ENCODE peak calls at places on chromosomes 11 and 22, in nine cellular contexts. One of them, this sample, is unnamed.
A peak's percentile ranks its signal among the peaks of the same experiment; 100 is the strongest.

GRCh38 chr11:129143335-129143734 is 48.8 kb downstream of the ARHGAP32 start:
- DNase-seq in HCT116: peak; percentile 97
- DNase-seq in GM23338: no peak
- DNase-seq in MM.1S: no peak
- DNase-seq in PC-3: peak; percentile 99
- DNase-seq in hepatocyte: peak; percentile 88
- DNase-seq in Karpas-422: no peak
- DNase-seq in PC-9: peak; percentile 88
- DNase-seq in GM23248: peak; percentile 99
- DNase-seq in this sample: no peak

GRCh38 chr11:17179972-17180371 is 27.8 kb downstream of the PIK3C2A start:
- DNase-seq in HCT116: no peak
- DNase-seq in hepatocyte: no peak
- DNase-seq in GM23248: no peak
- DNase-seq in PC-9: no peak
- DNase-seq in PC-3: peak; percentile 45
- DNase-seq in GM23338: no peak
- DNase-seq in MM.1S: no peak
- DNase-seq in Karpas-422: no peak
- DNase-seq in this sample: no peak

GRCh38 chr11:79174045-79175008 is 266.5 kb downstream of the TENM4 start:
- DNase-seq in PC-3: no peak
- DNase-seq in GM23338: peak; percentile 45
- DNase-seq in GM23248: no peak
- DNase-seq in hepatocyte: no peak
- DNase-seq in Karpas-422: no peak
- DNase-seq in HCT116: no peak
- DNase-seq in MM.1S: no peak
- DNase-seq in PC-9: no peak
- DNase-seq in this sample: no peak

GRCh38 chr22:38320605-38321402 is 3.6 kb upstream of the CSNK1E start:
- DNase-seq in MM.1S: no peak
- DNase-seq in PC-9: no peak
- DNase-seq in GM23248: no peak
- DNase-seq in hepatocyte: peak; percentile 2
- DNase-seq in Karpas-422: no peak
- DNase-seq in GM23338: no peak
- DNase-seq in PC-3: no peak
- DNase-seq in HCT116: no peak
- DNase-seq in this sample: no peak

GRCh38 chr11:113279591-113279990 is 34.8 kb upstream of the TTC12 start:
- DNase-seq in HCT116: no peak
- DNase-seq in GM23248: no peak
- DNase-seq in Karpas-422: no peak
- DNase-seq in hepatocyte: no peak
- DNase-seq in PC-9: no peak
- DNase-seq in GM23338: no peak
- DNase-seq in PC-3: no peak
- DNase-seq in MM.1S: no peak
- DNase-seq in this sample: no peak

GRCh38 chr11:95849087-95849825 is 59.0 kb downstream of the CEP57 start:
- DNase-seq in PC-3: peak; percentile 88
- DNase-seq in GM23248: peak; percentile 84
- DNase-seq in Karpas-422: no peak
- DNase-seq in hepatocyte: peak; percentile 70
- DNase-seq in GM23338: peak; percentile 59
- DNase-seq in MM.1S: peak; percentile 42
- DNase-seq in HCT116: peak; percentile 32
- DNase-seq in PC-9: peak; percentile 43
- DNase-seq in this sample: peak; percentile 24

GRCh38 chr11:27331984-27332383 is 31.0 kb downstream of the CCDC34 start:
- DNase-seq in GM23248: peak; percentile 27
- DNase-seq in MM.1S: no peak
- DNase-seq in PC-3: no peak
- DNase-seq in Karpas-422: no peak
- DNase-seq in GM23338: no peak
- DNase-seq in hepatocyte: no peak
- DNase-seq in PC-9: no peak
- DNase-seq in HCT116: no peak
- DNase-seq in this sample: no peak

GRCh38 chr11:6498121-6498520 is 1.0 kb downstream of the DNHD1 start:
- DNase-seq in HCT116: no peak
- DNase-seq in GM23338: no peak
- DNase-seq in MM.1S: no peak
- DNase-seq in PC-3: no peak
- DNase-seq in PC-9: no peak
- DNase-seq in hepatocyte: no peak
- DNase-seq in GM23248: peak; percentile 94
- DNase-seq in Karpas-422: no peak
- DNase-seq in this sample: no peak

GRCh38 chr11:11243790-11244469 is 109.1 kb downstream of the CSNK2A3 start:
- DNase-seq in PC-3: no peak
- DNase-seq in hepatocyte: peak; percentile 65
- DNase-seq in HCT116: no peak
- DNase-seq in GM23248: peak; percentile 51
- DNase-seq in GM23338: peak; percentile 75
- DNase-seq in Karpas-422: peak; percentile 90
- DNase-seq in MM.1S: no peak
- DNase-seq in PC-9: no peak
- DNase-seq in this sample: peak; percentile 87

GRCh38 chr11:86313793-86314192 is 11.8 kb downstream of the HIKESHI start:
- DNase-seq in PC-3: no peak
- DNase-seq in Karpas-422: no peak
- DNase-seq in hepatocyte: no peak
- DNase-seq in MM.1S: no peak
- DNase-seq in PC-9: no peak
- DNase-seq in HCT116: no peak
- DNase-seq in GM23338: no peak
- DNase-seq in GM23248: no peak
- DNase-seq in this sample: no peak

GRCh38 chr11:90124371-90124770 is 10.1 kb upstream of the NAALAD2 start:
- DNase-seq in PC-9: no peak
- DNase-seq in GM23248: no peak
- DNase-seq in MM.1S: no peak
- DNase-seq in GM23338: no peak
- DNase-seq in hepatocyte: no peak
- DNase-seq in Karpas-422: no peak
- DNase-seq in HCT116: no peak
- DNase-seq in PC-3: no peak
- DNase-seq in this sample: no peak

DNA sequence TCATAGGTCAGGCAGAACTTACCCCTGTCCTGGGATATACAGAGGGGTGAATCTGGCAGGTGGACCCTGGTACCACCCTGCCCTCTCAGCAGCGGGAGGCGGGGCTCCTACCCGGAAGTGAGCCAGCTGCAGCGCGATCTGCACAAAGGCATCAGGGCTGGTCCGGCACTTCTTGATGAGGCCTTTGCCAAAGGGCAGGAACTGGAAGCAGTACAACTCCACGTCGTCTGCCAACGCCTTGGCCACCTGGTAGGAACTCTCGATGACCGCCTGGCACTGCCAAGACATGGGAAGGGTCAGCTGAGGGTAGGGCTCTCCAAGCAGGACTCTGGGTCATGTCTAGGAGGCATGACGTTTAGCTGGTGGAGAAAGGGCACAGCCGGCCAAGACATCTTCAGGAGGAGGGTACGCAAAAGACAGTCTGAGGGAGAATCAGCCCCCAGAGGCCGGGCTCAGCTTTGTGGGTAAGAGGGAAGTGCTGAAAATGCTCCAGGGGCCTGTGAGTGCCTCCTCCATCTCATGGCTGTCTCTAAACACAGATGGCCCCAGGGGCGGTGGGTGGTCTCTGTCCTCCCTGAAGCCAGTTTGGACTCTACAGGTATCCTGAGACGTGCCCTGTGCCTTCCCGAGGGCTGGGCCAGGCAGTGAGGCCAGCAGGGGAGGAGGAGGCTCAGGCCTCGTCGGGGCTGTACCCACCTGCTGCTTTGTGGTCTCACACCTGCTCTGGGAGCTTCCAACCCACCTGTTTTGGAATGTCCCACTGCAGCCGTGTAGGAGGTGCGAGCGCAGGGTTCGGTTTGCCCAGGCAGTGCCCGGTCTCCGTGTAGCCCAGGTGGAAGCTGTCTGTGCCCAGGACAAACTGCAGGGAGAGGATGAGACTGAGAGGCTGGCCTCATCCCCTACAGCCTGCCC is 6.7 kb downstream of the CPT1B start:
- DNase-seq in hepatocyte: no peak
- DNase-seq in PC-3: no peak
- DNase-seq in GM23248: no peak
- DNase-seq in HCT116: no peak
- DNase-seq in Karpas-422: no peak
- DNase-seq in GM23338: no peak
- DNase-seq in MM.1S: no peak
- DNase-seq in PC-9: no peak
- DNase-seq in this sample: no peak
- H3K9me2 ChIP-seq in hepatocyte: no peaks in the 10 kb centered on the region
- H3K9me2 ChIP-seq in PC-3: no peaks in the 10 kb centered on the region
- H3K9me2 ChIP-seq in GM23248: no peaks in the 10 kb centered on the region
- H3K9me2 ChIP-seq in HCT116: no peaks in the 10 kb centered on the region
- H3K9me2 ChIP-seq in Karpas-422: no peaks in the 10 kb centered on the region
- H3K9me2 ChIP-seq in GM23338: no peaks in the 10 kb centered on the region
- H3K9me2 ChIP-seq in MM.1S: no peaks in the 10 kb centered on the region
- H3K9me2 ChIP-seq in PC-9: no peaks in the 10 kb centered on the region
- H3K9me2 ChIP-seq in this sample: no peaks in the 10 kb centered on the region

GRCh38 chr22:32082331-32082730 is 39.3 kb downstream of the SLC5A1 start:
- DNase-seq in MM.1S: no peak
- DNase-seq in PC-9: no peak
- DNase-seq in hepatocyte: no peak
- DNase-seq in Karpas-422: no peak
- DNase-seq in HCT116: no peak
- DNase-seq in GM23248: no peak
- DNase-seq in GM23338: no peak
- DNase-seq in PC-3: no peak
- DNase-seq in this sample: no peak

GRCh38 chr22:32079110-32080089 is 36.3 kb downstream of the SLC5A1 start:
- DNase-seq in MM.1S: no peak
- DNase-seq in hepatocyte: peak; percentile 86
- DNase-seq in GM23248: peak; percentile 86
- DNase-seq in Karpas-422: no peak
- DNase-seq in HCT116: peak; percentile 41
- DNase-seq in PC-3: peak; percentile 77
- DNase-seq in GM23338: peak; percentile 67
- DNase-seq in PC-9: peak; percentile 47
- DNase-seq in this sample: no peak

GRCh38 chr22:32083000-32083399 is 39.9 kb downstream of the SLC5A1 start:
- DNase-seq in PC-3: no peak
- DNase-seq in GM23338: no peak
- DNase-seq in PC-9: no peak
- DNase-seq in GM23248: no peak
- DNase-seq in HCT116: no peak
- DNase-seq in hepatocyte: no peak
- DNase-seq in MM.1S: no peak
- DNase-seq in Karpas-422: no peak
- DNase-seq in this sample: no peak

GRCh38 chr22:32080904-32081303 is 37.8 kb downstream of the SLC5A1 start:
- DNase-seq in PC-3: peak; percentile 60
- DNase-seq in GM23248: peak; percentile 71
- DNase-seq in PC-9: peak; percentile 20
- DNase-seq in Karpas-422: peak; percentile 80
- DNase-seq in MM.1S: peak; percentile 55
- DNase-seq in GM23338: peak; percentile 84
- DNase-seq in HCT116: peak; percentile 59
- DNase-seq in hepatocyte: peak; percentile 68
- DNase-seq in this sample: peak; percentile 49

GRCh38 chr22:32083814-32084213 is 40.8 kb downstream of the SLC5A1 start:
- DNase-seq in Karpas-422: no peak
- DNase-seq in GM23338: no peak
- DNase-seq in GM23248: no peak
- DNase-seq in PC-3: no peak
- DNase-seq in HCT116: no peak
- DNase-seq in MM.1S: no peak
- DNase-seq in hepatocyte: no peak
- DNase-seq in PC-9: no peak
- DNase-seq in this sample: no peak
- H3K9me2 ChIP-seq in Karpas-422: no peaks in the 10 kb centered on the region
- H3K9me2 ChIP-seq in GM23338: no peaks in the 10 kb centered on the region
- H3K9me2 ChIP-seq in GM23248: no peaks in the 10 kb centered on the region
- H3K9me2 ChIP-seq in PC-3: no peaks in the 10 kb centered on the region
- H3K9me2 ChIP-seq in HCT116: no peaks in the 10 kb centered on the region
- H3K9me2 ChIP-seq in MM.1S: no peaks in the 10 kb centered on the region
- H3K9me2 ChIP-seq in hepatocyte: no peaks in the 10 kb centered on the region
- H3K9me2 ChIP-seq in PC-9: no peaks in the 10 kb centered on the region
- H3K9me2 ChIP-seq in this sample: no peaks in the 10 kb centered on the region

GRCh38 chr11:77775941-77776340 is 44.6 kb downstream of the RSF1 start:
- DNase-seq in GM23248: no peak
- DNase-seq in Karpas-422: no peak
- DNase-seq in PC-3: no peak
- DNase-seq in hepatocyte: no peak
- DNase-seq in GM23338: no peak
- DNase-seq in MM.1S: no peak
- DNase-seq in PC-9: no peak
- DNase-seq in HCT116: no peak
- DNase-seq in this sample: no peak

GRCh38 chr11:77771135-77771534 is 49.4 kb downstream of the RSF1 start:
- DNase-seq in HCT116: no peak
- DNase-seq in GM23248: no peak
- DNase-seq in Karpas-422: no peak
- DNase-seq in MM.1S: no peak
- DNase-seq in PC-9: no peak
- DNase-seq in GM23338: no peak
- DNase-seq in hepatocyte: no peak
- DNase-seq in PC-3: peak; percentile 32
- DNase-seq in this sample: no peak

GRCh38 chr11:77776455-77776854 is 44.1 kb downstream of the RSF1 start:
- DNase-seq in GM23248: peak; percentile 32
- DNase-seq in PC-9: no peak
- DNase-seq in Karpas-422: peak; percentile 72
- DNase-seq in HCT116: peak; percentile 19
- DNase-seq in hepatocyte: no peak
- DNase-seq in MM.1S: peak; percentile 19
- DNase-seq in GM23338: no peak
- DNase-seq in PC-3: peak; percentile 56
- DNase-seq in this sample: peak; percentile 32

DNA sequence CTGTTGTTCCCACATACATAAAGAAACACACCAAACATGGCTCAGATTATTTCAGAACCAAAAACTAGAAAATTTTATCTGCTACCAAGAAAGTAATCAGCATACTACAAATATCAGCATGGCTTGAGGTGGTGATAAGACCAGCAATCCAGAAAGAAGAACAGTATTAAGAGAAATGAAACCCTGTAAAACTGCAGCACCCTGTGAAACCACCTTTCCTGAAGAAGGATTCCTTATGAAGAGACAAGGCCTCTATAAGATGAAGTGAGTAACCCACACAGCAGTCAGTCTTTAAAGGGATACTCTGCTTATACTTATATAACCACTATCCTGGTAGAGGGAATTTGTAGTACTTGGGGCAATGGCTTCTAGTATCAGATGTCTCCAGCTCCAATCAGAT is 49.9 kb downstream of the RSF1 start:
- DNase-seq in GM23338: no peak
- DNase-seq in MM.1S: no peak
- DNase-seq in HCT116: no peak
- DNase-seq in Karpas-422: no peak
- DNase-seq in PC-9: no peak
- DNase-seq in GM23248: no peak
- DNase-seq in hepatocyte: no peak
- DNase-seq in PC-3: no peak
- DNase-seq in this sample: no peak
- H3K9me2 ChIP-seq in GM23338: no peaks in the 10 kb centered on the region
- H3K9me2 ChIP-seq in MM.1S: no peaks in the 10 kb centered on the region
- H3K9me2 ChIP-seq in HCT116: no peaks in the 10 kb centered on the region
- H3K9me2 ChIP-seq in Karpas-422: no peaks in the 10 kb centered on the region
- H3K9me2 ChIP-seq in PC-9: no peaks in the 10 kb centered on the region
- H3K9me2 ChIP-seq in GM23248: no peaks in the 10 kb centered on the region
- H3K9me2 ChIP-seq in hepatocyte: no peaks in the 10 kb centered on the region
- H3K9me2 ChIP-seq in PC-3: no peaks in the 10 kb centered on the region
- H3K9me2 ChIP-seq in this sample: no peaks in the 10 kb centered on the region

GRCh38 chr11:134069426-134069921 is 602 bp downstream of the JAM3 start:
- DNase-seq in PC-3: no peak
- DNase-seq in Karpas-422: no peak
- DNase-seq in HCT116: no peak
- DNase-seq in GM23338: peak; percentile 70
- DNase-seq in GM23248: peak; percentile 79
- DNase-seq in PC-9: no peak
- DNase-seq in hepatocyte: peak; percentile 44
- DNase-seq in MM.1S: no peak
- DNase-seq in this sample: no peak
- H3K9me2 ChIP-seq in PC-3: no peaks in the 10 kb centered on the region
- H3K9me2 ChIP-seq in Karpas-422: no peaks in the 10 kb centered on the region
- H3K9me2 ChIP-seq in HCT116: no peaks in the 10 kb centered on the region
- H3K9me2 ChIP-seq in GM23338: no peaks in the 10 kb centered on the region
- H3K9me2 ChIP-seq in GM23248: no peaks in the 10 kb centered on the region
- H3K9me2 ChIP-seq in PC-9: no peaks in the 10 kb centered on the region
- H3K9me2 ChIP-seq in hepatocyte: peaks cover 3% of the 10 kb centered on the region
- H3K9me2 ChIP-seq in MM.1S: no peaks in the 10 kb centered on the region
- H3K9me2 ChIP-seq in this sample: no peaks in the 10 kb centered on the region